ENCODE peak calls at places on chromosomes 1 and 21, in nine cellular contexts. U is neuronal stem cell; R is naive thymus-derived CD4-positive, alpha-beta T cell; F is GM23248; P is right atrium auricular region; B is Panc1; C is mesenchymal stem cell; I is HepG2; X is iPS DF 6.9. Z is an unnamed sample. For H3K36me3, the result is how much of the 10 kb centered on the place peaks cover.

GRCh38 chr1:163267962-163268361 is 53.8 kb upstream of the NUF2 start:
- DNase-seq in U (no peak), R (no peak), F (no peak), P (no peak), B (no peak), C (peak), I (no peak), X (no peak), Z (no peak)

GRCh38 chr21:43923391-43923790 is 58.4 kb downstream of the AGPAT3 start:
- DNase-seq in U (no peak), R (no peak), F (peak), P (no peak), B (no peak), C (no peak), I (no peak), X (no peak), Z (no peak)

GRCh38 chr1:220498188-220498587 is 29.7 kb upstream of the MARK1 start:
- DNase-seq in U (no peak), R (no peak), F (peak), P (no peak), B (no peak), C (no peak), I (no peak), X (no peak), Z (peak)

GRCh38 chr1:204080163-204080903 is 7.4 kb downstream of the SOX13 start:
- DNase-seq in U (peak), R (no peak), F (peak), P (no peak), B (no peak), C (peak), I (peak), X (peak), Z (peak)

GRCh38 chr1:178536844-178537371 is 24.0 kb downstream of the TEX35 start:
- DNase-seq in U (no peak), R (no peak), F (peak), P (peak), B (peak), C (peak), I (peak), X (no peak), Z (peak)

GRCh38 chr1:201585901-201586300 is 47.0 kb downstream of the NAV1 start:
- DNase-seq in U (no peak), R (no peak), F (peak), P (no peak), B (no peak), C (no peak), I (no peak), X (no peak), Z (no peak)

GRCh38 chr1:66012076-66012769 is 219.5 kb downstream of the PDE4B start:
- DNase-seq in U (no peak), R (no peak), F (peak), P (no peak), B (no peak), C (no peak), I (no peak), X (no peak), Z (no peak)

GRCh38 chr1:45674478-45674877 is 11.9 kb downstream of the GPBP1L1 start:
- DNase-seq in U (no peak), R (no peak), F (no peak), P (no peak), B (no peak), C (no peak), I (no peak), X (no peak), Z (no peak)

GRCh38 chr1:225774276-225775147 is 3.1 kb upstream of the SRP9 start:
- DNase-seq in U (no peak), R (no peak), F (no peak), P (no peak), B (no peak), C (no peak), I (no peak), X (no peak), Z (no peak)

GRCh38 chr1:161390559-161390858 is 22.8 kb upstream of the CFAP126 start:
- DNase-seq in U (no peak), R (no peak), F (no peak), P (no peak), B (no peak), C (no peak), I (no peak), X (no peak), Z (no peak)

GRCh38 chr1:6917067-6917466 is 131.8 kb downstream of the CAMTA1 start:
- DNase-seq in U (no peak), R (no peak), F (no peak), P (no peak), B (no peak), C (no peak), I (no peak), X (no peak), Z (no peak)

GRCh38 chr21:16870116-16870515 is 642.7 kb upstream of the CXADR start:
- DNase-seq in U (no peak), R (no peak), F (peak), P (no peak), B (no peak), C (peak), I (no peak), X (no peak), Z (no peak)

GRCh38 chr1:155063550-155064108 is at the start of gene EFNA4:
- DNase-seq in U (peak), R (peak), F (peak), P (peak), B (no peak), C (peak), I (peak), X (no peak), Z (peak)

GRCh38 chr21:43209575-43210453 is 41.0 kb downstream of the CRYAA start:
- DNase-seq in U (no peak), R (no peak), F (peak), P (peak), B (peak), C (peak), I (peak), X (no peak), Z (no peak)

GRCh38 chr1:204503122-204503912 is 8.7 kb upstream of the PIK3C2B start:
- DNase-seq in U (peak), R (peak), F (peak), P (no peak), B (no peak), C (peak), I (peak), X (no peak), Z (peak)

GRCh38 chr1:40067023-40067422 is 26.5 kb downstream of the CAP1 start:
- DNase-seq in U (no peak), R (no peak), F (peak), P (no peak), B (no peak), C (no peak), I (no peak), X (no peak), Z (no peak)

GRCh38 chr1:110787328-110788071 is 85.4 kb upstream of the CD53 start:
- DNase-seq in U (no peak), R (peak), F (no peak), P (no peak), B (no peak), C (no peak), I (no peak), X (no peak), Z (no peak)

GRCh38 chr1:115671176-115672062 is 29.6 kb downstream of the VANGL1 start:
- DNase-seq in U (no peak), R (no peak), F (no peak), P (no peak), B (no peak), C (no peak), I (peak), X (no peak), Z (peak)

GRCh38 chr1:234970731-234971476 is 157.7 kb downstream of the TOMM20 start:
- DNase-seq in U (no peak), R (no peak), F (peak), P (peak), B (no peak), C (peak), I (peak), X (no peak), Z (peak)

GRCh38 chr1:26459573-26460031 is 12.6 kb upstream of the HMGN2 start:
- DNase-seq in U (no peak), R (no peak), F (no peak), P (no peak), B (no peak), C (no peak), I (no peak), X (no peak), Z (no peak)
- H3K36me3 ChIP-seq in U (under half), R (under half), F (half or more), P (half or more), B (under half), C (half or more), I (under half), X (under half), Z (under half)

DNA sequence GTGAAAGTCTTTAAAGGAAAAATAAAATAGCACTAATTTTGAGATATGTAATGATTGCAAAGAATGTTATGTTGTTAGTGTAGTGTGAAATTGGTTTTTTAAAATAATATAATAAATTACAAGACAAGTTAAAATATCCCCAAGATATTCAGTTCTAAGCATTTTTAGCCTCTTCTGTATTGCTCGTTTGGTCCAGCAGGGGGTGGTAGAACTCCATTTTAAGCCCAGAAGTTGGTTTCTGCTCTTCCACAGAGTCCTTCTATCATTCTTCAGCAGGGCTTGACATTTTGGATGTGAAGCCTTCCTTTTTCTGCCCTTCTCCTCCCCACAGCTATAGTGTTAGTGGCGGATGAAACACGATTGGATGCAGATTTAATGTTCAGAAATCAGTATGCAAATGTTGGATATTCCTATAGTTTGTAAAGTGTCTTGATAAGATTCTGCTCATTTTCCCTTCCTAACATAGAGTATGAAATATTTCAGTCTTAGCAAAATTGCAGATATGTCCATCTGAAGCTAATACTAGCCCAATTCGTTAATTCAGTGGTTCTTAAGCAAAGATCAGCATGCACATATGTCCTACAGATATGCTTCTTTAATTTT is 1.5 kb downstream of the NCAM2 start:
- DNase-seq in U (peak), R (peak), F (peak), P (no peak), B (no peak), C (peak), I (peak), X (no peak), Z (peak)
- H3K36me3 ChIP-seq in U (under half), R (under half), F (under half), P (under half), B (under half), C (under half), I (under half), X (under half), Z (under half)

DNA sequence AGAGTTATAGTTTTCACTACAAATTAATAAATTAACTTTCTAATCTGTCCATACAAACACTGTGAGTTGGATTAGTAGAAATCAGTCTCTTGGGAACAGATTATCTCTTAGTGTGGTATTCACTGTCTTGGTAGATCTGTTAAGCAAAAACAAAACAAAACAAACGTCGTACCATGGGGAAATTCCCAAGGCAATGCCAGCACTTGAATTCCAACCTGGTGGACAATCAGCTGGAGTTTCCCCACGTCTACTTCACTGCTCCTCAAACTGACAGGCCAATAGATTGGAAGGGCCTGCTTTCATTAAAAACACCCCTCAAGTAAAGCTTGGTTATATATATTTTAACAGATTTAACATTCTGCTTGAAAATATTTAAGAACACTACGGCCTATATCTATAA is 31.9 kb downstream of the GDAP2 start:
- DNase-seq in U (no peak), R (no peak), F (no peak), P (no peak), B (no peak), C (peak), I (no peak), X (no peak), Z (no peak)
- H3K36me3 ChIP-seq in U (under half), R (under half), F (under half), P (under half), B (under half), C (half or more), I (under half), X (under half), Z (half or more)

GRCh38 chr21:36415375-36415774 is 30.2 kb downstream of the CHAF1B start:
- DNase-seq in U (no peak), R (no peak), F (no peak), P (no peak), B (no peak), C (no peak), I (no peak), X (no peak), Z (no peak)
- H3K36me3 ChIP-seq in U (under half), R (under half), F (under half), P (under half), B (under half), C (under half), I (under half), X (under half), Z (under half)

DNA sequence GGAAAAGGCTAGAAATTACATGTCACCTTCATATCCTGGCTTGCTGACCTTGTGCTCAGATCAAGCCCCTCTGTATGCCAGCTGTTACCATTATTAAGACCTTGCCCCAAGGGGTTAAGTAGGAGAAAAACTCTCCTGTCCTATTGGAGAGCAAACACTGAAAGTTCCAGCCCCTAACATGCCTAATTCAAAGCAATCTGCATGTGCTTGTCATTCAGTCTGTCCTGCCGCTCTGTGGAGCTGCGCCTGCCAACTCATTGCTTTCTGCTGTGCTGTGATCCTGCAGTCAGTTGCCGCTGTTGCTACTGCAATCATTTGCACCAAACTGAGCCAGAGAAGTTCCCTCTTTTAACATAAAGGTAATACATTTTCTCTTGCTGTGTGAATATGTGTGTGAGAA is 113.4 kb downstream of the DISP1 start:
- DNase-seq in U (peak), R (no peak), F (peak), P (peak), B (no peak), C (peak), I (peak), X (peak), Z (peak)
- H3K36me3 ChIP-seq in U (under half), R (under half), F (under half), P (under half), B (under half), C (under half), I (under half), X (under half), Z (under half)

GRCh38 chr1:30997463-30998057 is 68.0 kb downstream of the PUM1 start:
- DNase-seq in U (no peak), R (no peak), F (no peak), P (no peak), B (no peak), C (no peak), I (no peak), X (no peak), Z (no peak)
- H3K36me3 ChIP-seq in U (under half), R (under half), F (under half), P (under half), B (under half), C (half or more), I (under half), X (under half), Z (half or more)

GRCh38 chr1:214008791-214009612 is 21.2 kb downstream of the PROX1 start:
- DNase-seq in U (no peak), R (no peak), F (no peak), P (no peak), B (no peak), C (no peak), I (no peak), X (no peak), Z (no peak)
- H3K36me3 ChIP-seq in U (under half), R (under half), F (under half), P (under half), B (under half), C (under half), I (under half), X (under half), Z (half or more)

GRCh38 chr1:44642925-44643324 is 31.4 kb downstream of the TMEM53 start:
- DNase-seq in U (no peak), R (no peak), F (no peak), P (no peak), B (no peak), C (no peak), I (no peak), X (no peak), Z (no peak)

GRCh38 chr1:44640178-44640865 is 34.0 kb downstream of the TMEM53 start:
- DNase-seq in U (no peak), R (no peak), F (no peak), P (no peak), B (no peak), C (no peak), I (no peak), X (no peak), Z (no peak)

GRCh38 chr1:44642255-44642654 is 32.0 kb downstream of the TMEM53 start:
- DNase-seq in U (no peak), R (no peak), F (no peak), P (no peak), B (no peak), C (no peak), I (no peak), X (no peak), Z (no peak)

GRCh38 chr1:44643721-44644330 is 30.5 kb downstream of the TMEM53 start:
- DNase-seq in U (no peak), R (no peak), F (no peak), P (no peak), B (no peak), C (no peak), I (no peak), X (no peak), Z (peak)

GRCh38 chr1:44641126-44642102 is 32.9 kb downstream of the TMEM53 start:
- DNase-seq in U (no peak), R (no peak), F (no peak), P (no peak), B (no peak), C (no peak), I (no peak), X (no peak), Z (no peak)
- H3K36me3 ChIP-seq in U (half or more), R (under half), F (under half), P (half or more), B (under half), C (half or more), I (half or more), X (under half), Z (half or more)

DNA sequence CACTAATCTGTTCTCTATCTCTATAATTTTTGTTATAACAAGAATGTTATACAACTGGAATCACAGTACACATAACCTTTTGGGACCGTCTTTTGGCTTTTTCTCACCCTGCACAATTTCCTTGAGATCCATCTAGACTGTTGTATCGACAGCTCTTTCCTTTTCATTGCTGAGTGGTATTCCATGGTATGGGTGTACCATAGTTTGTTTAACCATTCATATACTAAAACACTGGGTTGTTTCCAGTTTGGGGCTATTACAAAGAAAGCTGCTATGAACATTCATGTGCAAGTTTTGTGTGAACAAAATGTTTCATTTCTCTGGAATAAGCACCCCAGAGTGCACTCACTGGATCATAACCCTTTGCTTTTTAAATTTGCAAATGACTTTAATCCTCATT is 15.4 kb upstream of the HCRTR1 start:
- DNase-seq in U (no peak), R (no peak), F (no peak), P (no peak), B (no peak), C (no peak), I (no peak), X (no peak), Z (no peak)
- H3K36me3 ChIP-seq in U (under half), R (under half), F (under half), P (under half), B (under half), C (under half), I (under half), X (under half), Z (under half)